ENCODE peak calls at places on chromosomes 16 and 17, in six cellular contexts. K, Y, B, O, P and Q are unnamed samples. For H3K9me3 and H3K4me1, the result is how much of the 10 kb centered on the place peaks cover.

GRCh38 chr17:16952401-16952800 is 19.5 kb downstream of the TNFRSF13B start:
- DNase-seq in B (no peak), P (no peak), O (no peak), K (no peak), Y (no peak), Q (peak)

GRCh38 chr17:31696184-31696602 is 162.9 kb downstream of the COPRS start:
- DNase-seq in P (peak), Y (peak), K (peak), B (peak), O (peak), Q (peak)

GRCh38 chr17:50225693-50226092 is 24.3 kb upstream of the COL1A1 start:
- DNase-seq in K (no peak), P (no peak), B (no peak), O (no peak), Y (no peak), Q (no peak)

GRCh38 chr17:49996495-49997255 is 1.7 kb upstream of the DLX3 start:
- DNase-seq in Y (no peak), O (peak), P (no peak), B (peak), K (peak), Q (peak)

GRCh38 chr16:80984124-80984892 is 22.4 kb downstream of the CMC2 start:
- DNase-seq in O (no peak), K (no peak), B (no peak), P (no peak), Y (no peak), Q (no peak)

GRCh38 chr16:4795181-4795827 is at the start of gene SMIM22:
- DNase-seq in P (no peak), Y (no peak), B (no peak), K (peak), O (no peak), Q (no peak)

GRCh38 chr17:38982858-38983746 is 15.9 kb upstream of the FBXO47 start:
- DNase-seq in O (peak), P (no peak), B (no peak), Y (no peak), K (no peak), Q (no peak)

GRCh38 chr16:56354746-56355145 is 70.6 kb downstream of the AMFR start:
- DNase-seq in K (no peak), P (peak), Y (no peak), B (no peak), O (no peak), Q (peak)

GRCh38 chr17:77451894-77452852 is 311.4 kb downstream of the SEC14L1 start:
- DNase-seq in P (no peak), Y (no peak), B (peak), K (no peak), O (peak), Q (peak)

GRCh38 chr16:50467943-50468748 is 80.0 kb upstream of the NKD1 start:
- DNase-seq in K (no peak), B (no peak), P (no peak), Y (no peak), O (no peak), Q (no peak)

GRCh38 chr16:83717308-83717707 is 90.5 kb upstream of the HSBP1 start:
- DNase-seq in B (no peak), K (no peak), O (no peak), Y (no peak), P (no peak), Q (no peak)

GRCh38 chr17:61783556-61784304 is 79.6 kb downstream of the BRIP1 start:
- DNase-seq in O (no peak), B (no peak), K (no peak), P (no peak), Y (no peak), Q (no peak)

GRCh38 chr16:26178298-26178697 is 486.5 kb downstream of the HS3ST4 start:
- DNase-seq in Y (no peak), O (no peak), P (no peak), B (no peak), K (no peak), Q (no peak)

GRCh38 chr17:69819316-69820087 is 255.5 kb upstream of the KCNJ16 start:
- DNase-seq in Y (no peak), K (no peak), P (no peak), B (no peak), O (peak), Q (no peak)

GRCh38 chr16:53620476-53620875 is 83.2 kb downstream of the RPGRIP1L start:
- DNase-seq in Y (no peak), K (no peak), B (no peak), P (no peak), O (no peak), Q (no peak)

GRCh38 chr16:85465328-85466307 is 147.5 kb upstream of the GSE1 start:
- DNase-seq in O (peak), P (peak), K (no peak), B (peak), Y (no peak), Q (peak)

GRCh38 chr16:68782198-68783174 is 45.4 kb downstream of the CDH1 start:
- DNase-seq in P (no peak), O (no peak), B (no peak), K (no peak), Y (no peak), Q (no peak)

GRCh38 chr17:60741031-60741430 is 63.4 kb downstream of the BCAS3 start:
- DNase-seq in K (no peak), P (no peak), O (no peak), B (no peak), Y (no peak), Q (no peak)

GRCh38 chr16:75702247-75702646 is 986 bp upstream of the DUXB start:
- DNase-seq in B (no peak), K (no peak), O (no peak), Y (no peak), P (no peak), Q (no peak)

GRCh38 chr17:8896641-8897635 is 29.5 kb upstream of the PIK3R6 start:
- DNase-seq in Y (no peak), P (no peak), K (no peak), O (no peak), B (no peak), Q (no peak)

GRCh38 chr17:80727409-80727755 is 182.7 kb downstream of the RPTOR start:
- DNase-seq in B (no peak), K (no peak), P (no peak), Y (no peak), O (no peak), Q (peak)

GRCh38 chr17:77034677-77035424 is 105.9 kb upstream of the SEC14L1 start:
- DNase-seq in Y (no peak), O (no peak), P (no peak), B (no peak), K (no peak), Q (no peak)

GRCh38 chr16:15611610-15612009 is 31.3 kb downstream of the MARF1 start:
- DNase-seq in O (no peak), B (no peak), Y (no peak), P (no peak), K (no peak), Q (no peak)

GRCh38 chr17:47224971-47225370 is 15.8 kb downstream of the MYL4 start:
- DNase-seq in K (no peak), O (no peak), B (no peak), P (no peak), Y (no peak), Q (no peak)

GRCh38 chr17:81254955-81255717 is 16.0 kb downstream of the NDUFAF8 start:
- DNase-seq in K (peak), O (peak), B (peak), Y (no peak), P (peak), Q (peak)

GRCh38 chr17:78832541-78832810 is 8.1 kb downstream of the USP36 start:
- DNase-seq in P (no peak), K (no peak), B (no peak), O (no peak), Y (no peak), Q (no peak)

GRCh38 chr17:2068589-2069051 is 13.7 kb downstream of the HIC1 start:
- DNase-seq in P (no peak), Y (no peak), B (no peak), O (peak), K (no peak), Q (peak)

GRCh38 chr17:27627514-27627913 is 3.5 kb upstream of the LGALS9 start:
- DNase-seq in P (no peak), O (no peak), B (no peak), K (no peak), Y (no peak), Q (no peak)

GRCh38 chr17:44978807-44979206 is 10.7 kb upstream of the C1QL1 start:
- DNase-seq in K (no peak), O (no peak), P (no peak), B (no peak), Y (no peak), Q (no peak)

GRCh38 chr17:29168079-29168758 is 12.0 kb downstream of the MYO18A start:
- DNase-seq in K (no peak), O (peak), P (no peak), Y (no peak), B (no peak), Q (no peak)

GRCh38 chr17:80964859-80965580 is 26.6 kb upstream of the CHMP6 start:
- DNase-seq in Y (no peak), O (no peak), K (peak), P (no peak), B (no peak), Q (no peak)

GRCh38 chr17:61567045-61567802 is 23.8 kb downstream of the NACA2 start:
- DNase-seq in P (no peak), B (no peak), O (no peak), Y (no peak), K (no peak), Q (no peak)

DNA sequence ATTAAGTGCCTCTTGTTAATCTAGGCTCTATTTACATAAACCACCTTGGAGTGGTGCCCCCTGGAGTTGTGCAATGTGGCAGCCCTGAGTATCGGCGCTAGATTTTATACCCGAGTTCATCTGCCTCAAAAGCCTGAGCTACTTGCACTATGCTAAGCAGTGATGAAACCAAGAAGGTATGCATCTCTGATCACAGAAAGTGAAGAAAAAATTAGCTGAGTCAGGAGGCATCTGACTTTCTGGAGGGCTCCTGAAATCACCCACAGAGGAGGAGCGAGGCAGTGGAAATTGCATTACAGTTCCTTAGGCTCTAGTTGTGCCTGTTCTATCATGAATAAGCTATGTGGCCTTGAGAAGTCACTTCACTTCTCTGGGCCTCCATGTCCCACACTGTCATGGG is 80.3 kb upstream of the PSMD7 start:
- DNase-seq in Y (no peak), K (no peak), O (no peak), B (no peak), P (no peak), Q (no peak)
- TF ChIP-seq CTCF in Y (no peak), K (no peak), O (no peak), B (no peak), P (no peak), Q (no peak)

DNA sequence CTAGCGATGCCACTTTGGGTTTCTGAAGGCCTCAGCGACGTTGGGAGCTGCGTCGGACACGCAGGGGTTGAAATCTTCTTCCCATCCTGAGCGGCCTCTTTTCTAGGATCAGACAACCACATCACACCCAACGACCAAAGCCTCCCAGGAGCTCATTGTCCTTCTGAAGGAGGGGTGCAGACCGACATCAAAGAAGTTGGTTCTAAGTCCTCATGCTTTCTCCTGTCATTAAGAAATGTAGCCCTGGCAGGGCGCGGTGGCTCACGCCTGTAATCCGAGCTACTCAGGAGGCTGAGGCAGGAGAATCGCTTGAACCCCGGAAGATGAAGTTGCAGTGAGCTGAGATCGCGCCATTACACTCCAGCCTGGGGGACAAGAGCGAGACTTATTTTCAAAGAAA is 1681.9 kb downstream of the TP53TG3F start:
- DNase-seq in Y (no peak), P (no peak), K (no peak), B (no peak), O (no peak), Q (no peak)
- H3K9me3 ChIP-seq in Y (under half), P (under half), K (under half), B (under half), O (under half), Q (under half)

DNA sequence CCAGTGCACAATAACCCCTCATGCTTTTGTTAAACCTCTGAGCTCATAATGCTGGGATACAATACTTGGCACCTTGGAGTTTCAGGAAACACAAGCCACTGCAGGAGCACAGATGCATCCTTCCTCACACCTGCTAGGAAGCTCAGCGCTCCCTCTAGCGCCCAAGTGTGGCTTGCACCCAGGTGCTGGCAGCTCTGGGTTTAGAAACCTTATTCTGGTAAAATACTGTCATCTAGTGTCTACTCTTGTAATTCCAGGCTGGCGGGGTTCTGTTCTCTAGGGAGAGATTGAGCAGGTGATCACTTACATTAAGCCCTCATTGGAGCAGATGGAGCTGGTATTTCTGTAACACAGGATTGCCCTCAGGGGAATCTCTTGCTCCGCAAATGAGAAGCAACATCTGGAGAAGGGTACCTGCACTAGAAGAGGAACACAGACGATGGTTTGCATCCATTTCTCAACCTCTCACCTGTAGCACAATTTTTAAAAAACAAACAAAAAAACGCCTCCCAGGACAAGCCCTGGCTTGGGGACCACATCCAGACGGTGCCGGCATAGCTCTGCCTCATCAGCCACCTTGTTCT is 1.5 kb downstream of the CCL1 start:
- DNase-seq in K (peak), B (peak), P (peak), Y (peak), O (peak), Q (peak)
- H3K4me1 ChIP-seq in K (under half), B (under half), P (under half), Y (under half), O (under half), Q (under half)

DNA sequence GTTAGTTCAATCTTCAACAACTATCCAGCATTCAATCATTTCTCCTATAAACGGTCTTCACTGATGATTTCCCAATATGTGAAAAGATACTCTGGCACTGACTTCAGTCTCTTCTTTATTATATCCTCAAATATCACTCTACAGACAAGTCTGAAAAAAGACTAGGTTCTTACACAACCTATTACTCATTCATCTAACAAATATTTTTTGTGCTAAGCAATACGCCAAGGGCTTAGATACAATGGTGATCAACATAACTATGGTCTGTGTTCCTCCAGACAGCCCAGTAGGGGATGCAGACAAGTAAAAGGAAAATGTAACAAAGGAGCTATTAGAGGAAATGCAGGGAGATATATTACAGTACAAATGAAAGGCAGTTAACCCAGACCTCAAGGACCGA is 63.9 kb downstream of the MYO1D start:
- DNase-seq in K (no peak), P (no peak), O (peak), B (no peak), Y (no peak), Q (no peak)
- TF ChIP-seq CTCF in K (no peak), P (no peak), O (no peak), B (no peak), Y (no peak), Q (no peak)

DNA sequence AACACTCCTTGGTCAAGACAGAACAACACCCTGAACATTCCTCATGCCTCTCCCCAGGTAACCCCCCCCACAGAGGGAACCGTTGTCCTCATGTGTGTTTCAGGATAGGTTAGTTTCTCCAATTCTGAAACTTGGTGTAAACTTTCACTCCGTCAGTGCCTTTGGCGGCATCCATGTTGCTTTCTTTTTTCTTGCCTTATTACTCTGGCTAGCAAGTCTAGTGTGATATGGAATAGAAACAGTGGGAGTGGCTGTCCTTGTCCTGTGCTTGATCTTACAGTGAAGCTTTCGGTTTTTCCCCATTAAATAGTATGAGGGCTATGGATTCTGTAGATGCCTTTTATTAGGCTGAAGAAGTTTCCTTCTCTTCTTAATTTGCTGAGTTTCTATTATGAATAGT is 35.7 kb upstream of the GNG13 start:
- DNase-seq in O (no peak), P (no peak), Y (no peak), B (no peak), K (no peak), Q (no peak)
- H3K9me3 ChIP-seq in O (under half), P (under half), Y (under half), B (under half), K (under half), Q (under half)